ENCODE peak calls at places on chromosome 4, in eight cellular contexts. One of them, this sample, is unnamed.

GRCh38 chr4:123554819-123555499 is 158.4 kb downstream of the SPRY1 start:
- DNase-seq in SK-N-SH: no peak
- DNase-seq in esophagus muscularis mucosa: no peak
- DNase-seq in suprapubic skin: no peak
- DNase-seq in transverse colon: peak
- DNase-seq in K562: no peak
- DNase-seq in sigmoid colon: no peak
- DNase-seq in GM12878: no peak
- DNase-seq in this sample: no peak

GRCh38 chr4:132227349-132228165 is 921.5 kb upstream of the PCDH10 start:
- DNase-seq in suprapubic skin: no peak
- DNase-seq in SK-N-SH: peak
- DNase-seq in esophagus muscularis mucosa: no peak
- DNase-seq in K562: peak
- DNase-seq in sigmoid colon: no peak
- DNase-seq in transverse colon: no peak
- DNase-seq in GM12878: no peak
- DNase-seq in this sample: no peak

GRCh38 chr4:186244835-186245234 is 17.5 kb downstream of the KLKB1 start:
- DNase-seq in suprapubic skin: no peak
- DNase-seq in esophagus muscularis mucosa: no peak
- DNase-seq in transverse colon: no peak
- DNase-seq in GM12878: no peak
- DNase-seq in sigmoid colon: no peak
- DNase-seq in K562: no peak
- DNase-seq in SK-N-SH: no peak
- DNase-seq in this sample: no peak

GRCh38 chr4:159722918-159723317 is 620.0 kb downstream of the RAPGEF2 start:
- DNase-seq in SK-N-SH: no peak
- DNase-seq in transverse colon: no peak
- DNase-seq in sigmoid colon: no peak
- DNase-seq in esophagus muscularis mucosa: no peak
- DNase-seq in GM12878: no peak
- DNase-seq in suprapubic skin: no peak
- DNase-seq in K562: no peak
- DNase-seq in this sample: no peak

GRCh38 chr4:101730291-101731117 is 60.0 kb upstream of the BANK1 start:
- DNase-seq in K562: peak
- DNase-seq in esophagus muscularis mucosa: no peak
- DNase-seq in transverse colon: peak
- DNase-seq in GM12878: peak
- DNase-seq in SK-N-SH: peak
- DNase-seq in sigmoid colon: peak
- DNase-seq in suprapubic skin: peak
- DNase-seq in this sample: peak

GRCh38 chr4:53532521-53532920 is 58.8 kb downstream of the LNX1 start:
- DNase-seq in sigmoid colon: no peak
- DNase-seq in suprapubic skin: no peak
- DNase-seq in SK-N-SH: no peak
- DNase-seq in GM12878: no peak
- DNase-seq in esophagus muscularis mucosa: no peak
- DNase-seq in K562: no peak
- DNase-seq in transverse colon: no peak
- DNase-seq in this sample: no peak

GRCh38 chr4:67035501-67035900 is 509.8 kb downstream of the CENPC start:
- DNase-seq in GM12878: no peak
- DNase-seq in esophagus muscularis mucosa: no peak
- DNase-seq in suprapubic skin: no peak
- DNase-seq in transverse colon: no peak
- DNase-seq in sigmoid colon: no peak
- DNase-seq in SK-N-SH: no peak
- DNase-seq in K562: no peak
- DNase-seq in this sample: no peak

GRCh38 chr4:121181493-121181892 is 17.4 kb upstream of the TNIP3 start:
- DNase-seq in suprapubic skin: no peak
- DNase-seq in SK-N-SH: no peak
- DNase-seq in esophagus muscularis mucosa: no peak
- DNase-seq in transverse colon: no peak
- DNase-seq in sigmoid colon: no peak
- DNase-seq in K562: no peak
- DNase-seq in GM12878: no peak
- DNase-seq in this sample: no peak

GRCh38 chr4:94407846-94408245 is 43.9 kb upstream of the PDLIM5 start:
- DNase-seq in sigmoid colon: no peak
- DNase-seq in K562: no peak
- DNase-seq in esophagus muscularis mucosa: no peak
- DNase-seq in SK-N-SH: no peak
- DNase-seq in transverse colon: no peak
- DNase-seq in GM12878: no peak
- DNase-seq in suprapubic skin: no peak
- DNase-seq in this sample: no peak

GRCh38 chr4:144862221-144862620 is 216.3 kb downstream of the HHIP start:
- DNase-seq in SK-N-SH: no peak
- DNase-seq in sigmoid colon: no peak
- DNase-seq in K562: no peak
- DNase-seq in transverse colon: no peak
- DNase-seq in suprapubic skin: no peak
- DNase-seq in esophagus muscularis mucosa: no peak
- DNase-seq in GM12878: no peak
- DNase-seq in this sample: no peak

GRCh38 chr4:105092356-105092755 is 54.3 kb upstream of the TET2 start:
- DNase-seq in sigmoid colon: no peak
- DNase-seq in esophagus muscularis mucosa: no peak
- DNase-seq in suprapubic skin: no peak
- DNase-seq in SK-N-SH: no peak
- DNase-seq in GM12878: no peak
- DNase-seq in transverse colon: no peak
- DNase-seq in K562: no peak
- DNase-seq in this sample: no peak

GRCh38 chr4:185142911-185143595 is at the start of gene SLC25A4:
- DNase-seq in sigmoid colon: peak
- DNase-seq in suprapubic skin: peak
- DNase-seq in GM12878: peak
- DNase-seq in SK-N-SH: peak
- DNase-seq in K562: peak
- DNase-seq in transverse colon: peak
- DNase-seq in esophagus muscularis mucosa: no peak
- DNase-seq in this sample: peak

GRCh38 chr4:71974681-71975080 is 57.1 kb upstream of the NPFFR2 start:
- DNase-seq in sigmoid colon: no peak
- DNase-seq in esophagus muscularis mucosa: no peak
- DNase-seq in K562: no peak
- DNase-seq in SK-N-SH: no peak
- DNase-seq in transverse colon: no peak
- DNase-seq in GM12878: no peak
- DNase-seq in suprapubic skin: no peak
- DNase-seq in this sample: no peak

GRCh38 chr4:55296076-55296475 is 50.0 kb upstream of the SRD5A3 start:
- DNase-seq in GM12878: no peak
- DNase-seq in K562: no peak
- DNase-seq in transverse colon: no peak
- DNase-seq in suprapubic skin: no peak
- DNase-seq in esophagus muscularis mucosa: no peak
- DNase-seq in sigmoid colon: no peak
- DNase-seq in SK-N-SH: no peak
- DNase-seq in this sample: no peak

GRCh38 chr4:19850909-19851308 is 400.8 kb upstream of the SLIT2 start:
- DNase-seq in transverse colon: no peak
- DNase-seq in suprapubic skin: no peak
- DNase-seq in K562: no peak
- DNase-seq in SK-N-SH: no peak
- DNase-seq in GM12878: no peak
- DNase-seq in esophagus muscularis mucosa: no peak
- DNase-seq in sigmoid colon: no peak
- DNase-seq in this sample: no peak

GRCh38 chr4:182143086-182143821 is 99.9 kb upstream of the TENM3 start:
- DNase-seq in esophagus muscularis mucosa: no peak
- DNase-seq in suprapubic skin: no peak
- DNase-seq in GM12878: no peak
- DNase-seq in transverse colon: peak
- DNase-seq in K562: no peak
- DNase-seq in SK-N-SH: no peak
- DNase-seq in sigmoid colon: no peak
- DNase-seq in this sample: no peak
- TF ChIP-seq EP300 in esophagus muscularis mucosa: no peak
- TF ChIP-seq EP300 in suprapubic skin: no peak
- TF ChIP-seq EP300 in GM12878: no peak
- TF ChIP-seq EP300 in transverse colon: no peak
- TF ChIP-seq EP300 in K562: no peak
- TF ChIP-seq EP300 in SK-N-SH: no peak
- TF ChIP-seq EP300 in sigmoid colon: no peak
- TF ChIP-seq EP300 in this sample: no peak

GRCh38 chr4:8191136-8191747 is 7.8 kb upstream of the SH3TC1 start:
- DNase-seq in sigmoid colon: peak
- DNase-seq in esophagus muscularis mucosa: peak
- DNase-seq in K562: peak
- DNase-seq in suprapubic skin: no peak
- DNase-seq in GM12878: peak
- DNase-seq in SK-N-SH: no peak
- DNase-seq in transverse colon: peak
- DNase-seq in this sample: peak
- TF ChIP-seq POLR2AphosphoS5 in sigmoid colon: peak
- TF ChIP-seq POLR2AphosphoS5 in esophagus muscularis mucosa: peak
- TF ChIP-seq POLR2AphosphoS5 in K562: no peak
- TF ChIP-seq POLR2AphosphoS5 in suprapubic skin: no peak
- TF ChIP-seq POLR2AphosphoS5 in GM12878: no peak
- TF ChIP-seq POLR2AphosphoS5 in SK-N-SH: no peak
- TF ChIP-seq POLR2AphosphoS5 in transverse colon: peak
- TF ChIP-seq POLR2AphosphoS5 in this sample: peak

GRCh38 chr4:14908635-14909034 is 93.6 kb upstream of the CPEB2 start:
- DNase-seq in suprapubic skin: no peak
- DNase-seq in K562: no peak
- DNase-seq in GM12878: no peak
- DNase-seq in SK-N-SH: no peak
- DNase-seq in esophagus muscularis mucosa: no peak
- DNase-seq in transverse colon: no peak
- DNase-seq in sigmoid colon: no peak
- DNase-seq in this sample: no peak
- TF ChIP-seq EP300 in suprapubic skin: no peak
- TF ChIP-seq EP300 in K562: no peak
- TF ChIP-seq EP300 in GM12878: no peak
- TF ChIP-seq EP300 in SK-N-SH: no peak
- TF ChIP-seq EP300 in esophagus muscularis mucosa: no peak
- TF ChIP-seq EP300 in transverse colon: no peak
- TF ChIP-seq EP300 in sigmoid colon: no peak
- TF ChIP-seq EP300 in this sample: no peak

GRCh38 chr4:99305638-99306380 is 15.0 kb upstream of the ADH1A start:
- DNase-seq in K562: no peak
- DNase-seq in esophagus muscularis mucosa: no peak
- DNase-seq in transverse colon: no peak
- DNase-seq in sigmoid colon: peak
- DNase-seq in SK-N-SH: no peak
- DNase-seq in suprapubic skin: no peak
- DNase-seq in GM12878: no peak
- DNase-seq in this sample: no peak
- TF ChIP-seq POLR2AphosphoS5 in K562: no peak
- TF ChIP-seq POLR2AphosphoS5 in esophagus muscularis mucosa: no peak
- TF ChIP-seq POLR2AphosphoS5 in transverse colon: no peak
- TF ChIP-seq POLR2AphosphoS5 in sigmoid colon: peak
- TF ChIP-seq POLR2AphosphoS5 in SK-N-SH: no peak
- TF ChIP-seq POLR2AphosphoS5 in suprapubic skin: no peak
- TF ChIP-seq POLR2AphosphoS5 in GM12878: no peak
- TF ChIP-seq POLR2AphosphoS5 in this sample: no peak

DNA sequence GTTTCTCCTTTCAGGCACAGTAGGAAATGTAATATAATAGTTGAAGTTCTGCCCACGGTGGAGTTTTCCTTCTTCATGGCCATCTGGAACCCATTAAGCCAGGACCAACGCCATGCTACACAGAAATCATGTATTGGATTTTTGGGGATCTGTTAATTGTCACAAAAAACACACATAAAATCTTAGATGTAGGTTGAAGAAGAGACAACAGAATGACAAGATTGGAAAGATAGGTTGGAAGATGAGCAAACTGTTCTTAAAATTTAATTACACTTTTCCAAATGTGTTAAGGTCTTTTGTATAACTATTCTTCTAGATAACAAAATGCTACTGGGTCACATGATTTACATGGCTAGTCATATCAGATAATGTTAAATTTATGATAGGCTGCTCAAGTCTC is 1029.9 kb downstream of the FSTL5 start:
- DNase-seq in esophagus muscularis mucosa: no peak
- DNase-seq in transverse colon: no peak
- DNase-seq in suprapubic skin: no peak
- DNase-seq in SK-N-SH: peak
- DNase-seq in sigmoid colon: no peak
- DNase-seq in K562: no peak
- DNase-seq in GM12878: no peak
- DNase-seq in this sample: no peak
- TF ChIP-seq EP300 in esophagus muscularis mucosa: no peak
- TF ChIP-seq EP300 in transverse colon: no peak
- TF ChIP-seq EP300 in suprapubic skin: no peak
- TF ChIP-seq EP300 in SK-N-SH: no peak
- TF ChIP-seq EP300 in sigmoid colon: no peak
- TF ChIP-seq EP300 in K562: no peak
- TF ChIP-seq EP300 in GM12878: no peak
- TF ChIP-seq EP300 in this sample: no peak

GRCh38 chr4:82425478-82425877 is 4.8 kb downstream of the HNRNPDL start:
- DNase-seq in K562: no peak
- DNase-seq in sigmoid colon: no peak
- DNase-seq in transverse colon: no peak
- DNase-seq in esophagus muscularis mucosa: no peak
- DNase-seq in suprapubic skin: no peak
- DNase-seq in SK-N-SH: no peak
- DNase-seq in GM12878: no peak
- DNase-seq in this sample: no peak
- TF ChIP-seq POLR2AphosphoS5 in K562: no peak
- TF ChIP-seq POLR2AphosphoS5 in sigmoid colon: no peak
- TF ChIP-seq POLR2AphosphoS5 in transverse colon: no peak
- TF ChIP-seq POLR2AphosphoS5 in esophagus muscularis mucosa: no peak
- TF ChIP-seq POLR2AphosphoS5 in suprapubic skin: no peak
- TF ChIP-seq POLR2AphosphoS5 in SK-N-SH: no peak
- TF ChIP-seq POLR2AphosphoS5 in GM12878: peak
- TF ChIP-seq POLR2AphosphoS5 in this sample: no peak

DNA sequence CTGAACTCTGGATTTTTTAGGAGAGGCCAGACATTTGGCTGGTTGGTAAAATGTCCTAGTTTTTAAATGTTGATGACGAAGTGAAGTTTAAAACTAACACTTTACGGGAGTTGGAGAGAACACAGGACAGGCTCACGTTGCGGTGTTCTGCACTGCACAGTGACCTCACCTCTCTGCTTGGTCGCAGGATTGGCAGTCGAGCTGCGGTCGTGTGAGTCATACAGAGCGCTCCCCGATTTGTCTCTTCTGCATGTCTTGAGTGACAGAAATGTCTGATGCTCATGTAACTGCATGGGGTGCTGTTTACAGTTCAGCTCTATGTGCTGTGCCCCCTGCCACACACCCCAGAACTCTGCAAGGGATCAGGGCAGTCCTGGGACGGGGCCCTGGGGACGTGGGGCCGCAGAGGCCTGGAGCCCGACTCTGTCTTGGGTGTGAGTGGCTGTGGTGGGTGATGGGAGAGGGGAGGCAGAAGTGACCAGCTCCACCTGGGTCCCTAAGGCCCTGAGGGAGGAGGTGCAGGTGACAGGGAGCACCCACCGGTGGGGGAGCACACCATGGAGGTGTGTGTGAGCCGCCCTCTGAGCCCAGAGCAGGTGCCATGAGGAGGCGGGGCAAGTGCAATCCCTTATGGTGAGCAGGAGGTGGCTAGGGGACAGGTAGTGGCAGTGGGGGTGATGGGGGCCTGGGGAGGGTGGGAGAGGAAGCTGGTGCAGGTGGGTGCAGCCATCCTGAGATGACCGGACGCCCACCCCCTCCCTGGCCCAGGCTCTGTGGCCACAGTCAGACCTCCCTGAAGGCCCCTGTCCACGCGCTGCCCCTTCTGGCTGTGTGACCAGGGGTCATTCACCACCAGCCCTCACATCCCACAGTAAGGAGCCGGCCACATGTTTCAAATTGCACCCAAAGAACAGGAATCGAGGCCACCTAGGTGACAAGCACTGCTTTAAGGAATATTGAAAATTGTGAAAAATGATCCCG is 77.9 kb upstream of the ADRA2C start:
- DNase-seq in K562: no peak
- DNase-seq in sigmoid colon: peak
- DNase-seq in transverse colon: no peak
- DNase-seq in suprapubic skin: peak
- DNase-seq in SK-N-SH: no peak
- DNase-seq in esophagus muscularis mucosa: no peak
- DNase-seq in GM12878: no peak
- DNase-seq in this sample: no peak
- TF ChIP-seq EP300 in K562: no peak
- TF ChIP-seq EP300 in sigmoid colon: no peak
- TF ChIP-seq EP300 in transverse colon: no peak
- TF ChIP-seq EP300 in suprapubic skin: no peak
- TF ChIP-seq EP300 in SK-N-SH: no peak
- TF ChIP-seq EP300 in esophagus muscularis mucosa: no peak
- TF ChIP-seq EP300 in GM12878: no peak
- TF ChIP-seq EP300 in this sample: no peak